ENCODE peak calls at places on chromosomes 11 and 22, in eight cellular contexts. S is SJSA1, A is A549, C is right cardiac atrium, G is SK-N-SH, U is body of pancreas, H is adipocyte, M is mesendoderm. L is an unnamed sample. For H3K4me1, the result is how much of the 10 kb centered on the place peaks cover.

GRCh38 chr11:1074244-1075221 is at the start of gene MUC2:
- DNase-seq in S (no peak), A (no peak), C (no peak), G (no peak), U (peak), H (no peak), M (no peak), L (no peak)

GRCh38 chr11:130181295-130182272 is 22.0 kb downstream of the ST14 start:
- DNase-seq in S (no peak), A (peak), C (no peak), G (no peak), U (peak), H (peak), M (no peak), L (no peak)

GRCh38 chr11:18420067-18420466 is 7.9 kb downstream of the LDHC start:
- DNase-seq in S (no peak), A (no peak), C (no peak), G (no peak), U (no peak), H (no peak), M (no peak), L (no peak)

GRCh38 chr11:12184696-12185095 is 74.3 kb downstream of the MICAL2 start:
- DNase-seq in S (no peak), A (no peak), C (no peak), G (no peak), U (no peak), H (peak), M (no peak), L (no peak)

GRCh38 chr11:65416341-65417185 is 6.0 kb upstream of the NEAT1 start:
- DNase-seq in S (peak), A (peak), C (peak), G (peak), U (peak), H (peak), M (peak), L (peak)

GRCh38 chr11:95156133-95156731 is 66.6 kb downstream of the ENDOD1 start:
- DNase-seq in S (no peak), A (no peak), C (no peak), G (no peak), U (no peak), H (no peak), M (peak), L (no peak)

GRCh38 chr11:110128161-110128560 is 35.0 kb downstream of the ZC3H12C start:
- DNase-seq in S (no peak), A (no peak), C (no peak), G (peak), U (no peak), H (peak), M (peak), L (no peak)

GRCh38 chr11:86515297-86516094 is 140.8 kb downstream of the CCDC81 start:
- DNase-seq in S (peak), A (no peak), C (no peak), G (peak), U (no peak), H (peak), M (peak), L (no peak)

GRCh38 chr22:31829505-31829904 is 75.7 kb downstream of the DEPDC5 start:
- DNase-seq in S (peak), A (peak), C (no peak), G (peak), U (no peak), H (peak), M (no peak), L (peak)

GRCh38 chr11:60798631-60799030 is 13.5 kb downstream of the MS4A10 start:
- DNase-seq in S (no peak), A (no peak), C (no peak), G (no peak), U (no peak), H (no peak), M (no peak), L (no peak)

GRCh38 chr11:134741453-134742227 is 329.6 kb upstream of the B3GAT1 start:
- DNase-seq in S (peak), A (no peak), C (no peak), G (no peak), U (no peak), H (no peak), M (peak), L (no peak)

GRCh38 chr22:28497188-28497587 is 182.5 kb downstream of the TTC28 start:
- DNase-seq in S (peak), A (no peak), C (no peak), G (no peak), U (no peak), H (peak), M (no peak), L (no peak)

GRCh38 chr11:38824573-38824972 is 2226.5 kb upstream of the RAG2 start:
- DNase-seq in S (no peak), A (peak), C (no peak), G (peak), U (no peak), H (no peak), M (peak), L (no peak)

GRCh38 chr11:102389253-102389652 is 42.2 kb downstream of the BIRC2 start:
- DNase-seq in S (no peak), A (no peak), C (no peak), G (no peak), U (no peak), H (no peak), M (peak), L (no peak)

DNA sequence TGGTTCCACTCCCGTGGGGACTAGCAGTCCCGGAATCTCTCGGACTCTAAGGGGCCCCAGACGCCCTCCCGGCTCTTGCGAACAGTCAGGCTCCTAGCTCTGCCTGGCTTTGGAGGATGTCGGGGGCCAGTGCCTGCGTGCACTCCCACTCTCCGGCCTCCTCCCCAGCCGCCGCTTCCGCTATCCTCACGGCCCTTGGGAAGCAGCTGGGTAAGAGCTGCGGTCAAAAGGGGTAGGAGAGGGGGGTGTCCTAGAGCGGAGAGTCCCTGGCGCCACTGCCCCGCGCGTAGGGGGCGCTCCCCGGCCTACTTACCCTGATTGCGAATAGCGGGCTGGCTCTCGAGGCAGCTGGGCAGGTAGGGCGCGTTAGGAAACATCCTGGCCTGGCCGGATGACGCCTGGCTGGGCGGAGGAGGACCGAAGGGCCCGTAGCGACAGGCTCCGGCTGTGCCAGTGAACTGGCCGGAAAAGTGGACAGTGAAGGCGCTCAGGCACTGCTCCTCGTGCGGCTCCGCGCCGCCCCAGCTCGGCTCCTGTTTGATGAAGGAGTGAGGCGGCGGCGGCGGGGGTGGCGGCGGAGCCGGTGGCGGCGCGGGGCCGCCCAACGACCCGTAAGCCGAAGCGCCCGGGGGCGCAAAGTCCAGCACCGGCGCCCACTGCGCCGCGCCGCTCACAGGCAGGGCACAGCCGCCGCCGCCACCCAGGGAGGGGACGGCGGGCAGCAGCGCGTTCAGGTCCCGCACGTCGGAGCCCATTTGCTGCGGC is 770 bp downstream of the WT1 start:
- DNase-seq in S (no peak), A (peak), C (peak), G (peak), U (no peak), H (no peak), M (peak), L (peak)
- H3K4me1 ChIP-seq in S (under half), A (under half), C (under half), G (under half), U (half or more), H (under half), M (under half), L (under half)

GRCh38 chr11:121067912-121068652 is 33.0 kb upstream of the TECTA start:
- DNase-seq in S (no peak), A (no peak), C (no peak), G (peak), U (no peak), H (peak), M (no peak), L (peak)

GRCh38 chr11:121067453-121067852 is 33.6 kb upstream of the TECTA start:
- DNase-seq in S (no peak), A (peak), C (no peak), G (no peak), U (no peak), H (peak), M (no peak), L (no peak)

GRCh38 chr11:121068787-121069186 is 32.3 kb upstream of the TECTA start:
- DNase-seq in S (no peak), A (no peak), C (no peak), G (no peak), U (no peak), H (no peak), M (no peak), L (no peak)

GRCh38 chr11:121067026-121067425 is 34.0 kb upstream of the TECTA start:
- DNase-seq in S (no peak), A (no peak), C (no peak), G (no peak), U (no peak), H (no peak), M (no peak), L (no peak)

DNA sequence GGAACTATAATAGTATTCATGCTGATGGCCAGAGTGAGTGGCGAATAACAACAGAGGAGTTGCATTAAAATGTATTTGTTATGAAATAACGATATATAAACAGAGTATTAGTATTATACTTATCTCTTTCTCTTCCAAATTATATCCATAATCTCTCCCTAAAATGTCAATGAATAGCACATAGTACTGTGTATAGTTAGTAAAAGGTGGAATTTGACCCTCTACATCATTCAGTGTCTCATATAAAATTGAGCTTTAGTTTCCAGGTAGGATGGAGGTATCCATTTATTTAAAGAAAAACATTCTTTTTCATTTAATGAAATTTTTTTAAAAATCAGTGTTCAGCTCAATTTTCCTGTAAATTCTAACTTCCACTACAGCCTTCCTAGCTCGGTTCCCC is 34.4 kb upstream of the TECTA start:
- DNase-seq in S (no peak), A (no peak), C (no peak), G (no peak), U (no peak), H (no peak), M (no peak), L (no peak)
- H3K4me1 ChIP-seq in S (under half), A (under half), C (under half), G (under half), U (under half), H (under half), M (under half), L (under half)

DNA sequence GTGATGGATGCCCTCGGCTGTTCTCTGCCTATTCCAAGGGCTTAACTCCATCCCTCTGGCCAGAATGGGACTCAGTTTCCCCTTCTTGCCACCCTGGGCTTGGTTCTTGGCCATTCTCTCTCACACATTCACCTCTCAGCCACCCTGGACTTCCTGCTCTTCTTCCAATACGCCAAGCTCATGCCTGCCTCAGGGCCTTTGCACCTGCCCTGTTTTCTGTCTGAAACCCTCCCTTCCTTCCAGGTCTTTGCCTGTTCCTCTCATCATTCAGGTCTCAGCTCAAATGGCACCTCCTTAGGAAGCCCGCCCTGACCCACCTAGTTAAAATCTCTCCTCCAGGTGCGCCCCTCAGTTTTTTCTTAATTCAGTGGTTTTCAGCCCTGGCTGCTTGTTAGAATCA is 76.6 kb upstream of the TP53I11 start:
- DNase-seq in S (no peak), A (no peak), C (no peak), G (no peak), U (no peak), H (no peak), M (no peak), L (no peak)
- H3K4me1 ChIP-seq in S (under half), A (under half), C (under half), G (under half), U (under half), H (under half), M (under half), L (under half)

GRCh38 chr11:83020942-83021779 is 50.5 kb downstream of the RAB30 start:
- DNase-seq in S (no peak), A (no peak), C (no peak), G (no peak), U (no peak), H (no peak), M (no peak), L (no peak)
- H3K4me1 ChIP-seq in S (under half), A (under half), C (under half), G (under half), U (under half), H (under half), M (under half), L (under half)

GRCh38 chr11:48105096-48105990 is 111.3 kb upstream of the OR4B1 start:
- DNase-seq in S (no peak), A (no peak), C (no peak), G (no peak), U (no peak), H (no peak), M (no peak), L (no peak)
- H3K4me1 ChIP-seq in S (under half), A (half or more), C (under half), G (under half), U (half or more), H (under half), M (under half), L (under half)